ENCODE peak calls at places on chromosomes 12 and 14, in six cellular contexts. X is fibroblast of lung; Q is astrocyte of the cerebellum; P is fibroblast of pulmonary artery; O is CD8-positive, alpha-beta T cell; J is A549. C is an unnamed sample.

GRCh38 chr12:88052686-88053085 is 23.5 kb upstream of the C12orf50 start:
- DNase-seq in X (peak), Q (no peak), P (peak), O (no peak), J (peak), C (no peak)

GRCh38 chr12:26027401-26027800 is 68.9 kb downstream of the RASSF8 start:
- DNase-seq in X (no peak), Q (no peak), P (no peak), O (no peak), J (no peak), C (no peak)

GRCh38 chr14:69315302-69315701 is 55.3 kb downstream of the GALNT16 start:
- DNase-seq in X (no peak), Q (no peak), P (peak), O (no peak), J (peak), C (no peak)

GRCh38 chr12:52754135-52754534 is 23.0 kb downstream of the KRT76 start:
- DNase-seq in X (no peak), Q (no peak), P (no peak), O (no peak), J (no peak), C (no peak)

GRCh38 chr12:107238276-107238675 is 144.9 kb upstream of the CRY1 start:
- DNase-seq in X (peak), Q (no peak), P (peak), O (no peak), J (no peak), C (no peak)

GRCh38 chr14:106141242-106142220 is 615.1 kb downstream of the TMEM121 start:
- DNase-seq in X (no peak), Q (no peak), P (no peak), O (peak), J (peak), C (no peak)

GRCh38 chr12:57229041-57229633 is 374 bp upstream of the SHMT2 start:
- DNase-seq in X (no peak), Q (no peak), P (no peak), O (no peak), J (no peak), C (no peak)

GRCh38 chr12:76422154-76422877 is 74.1 kb upstream of the BBS10 start:
- DNase-seq in X (peak), Q (no peak), P (no peak), O (no peak), J (no peak), C (no peak)

GRCh38 chr14:96698846-96699543 is 98.2 kb upstream of the VRK1 start:
- DNase-seq in X (no peak), Q (no peak), P (no peak), O (no peak), J (no peak), C (no peak)

GRCh38 chr12:82954572-82954971 is 267.9 kb downstream of the TMTC2 start:
- DNase-seq in X (no peak), Q (no peak), P (no peak), O (no peak), J (no peak), C (no peak)

GRCh38 chr12:100826323-100826722 is 31.7 kb downstream of the ANO4 start:
- DNase-seq in X (peak), Q (peak), P (peak), O (no peak), J (peak), C (no peak)

GRCh38 chr12:91662021-91662420 is 479.4 kb upstream of the DCN start:
- DNase-seq in X (peak), Q (peak), P (peak), O (no peak), J (no peak), C (no peak)

GRCh38 chr14:61470261-61470953 is 149.0 kb downstream of the PRKCH start:
- DNase-seq in X (peak), Q (peak), P (peak), O (no peak), J (peak), C (peak)

GRCh38 chr14:61470954-61471279 is 149.5 kb downstream of the PRKCH start:
- DNase-seq in X (no peak), Q (no peak), P (no peak), O (no peak), J (no peak), C (no peak)

GRCh38 chr14:61468063-61468825 is 146.9 kb downstream of the PRKCH start:
- DNase-seq in X (no peak), Q (peak), P (no peak), O (no peak), J (no peak), C (no peak)

GRCh38 chr14:61471297-61471980 is 150.1 kb downstream of the PRKCH start:
- DNase-seq in X (peak), Q (no peak), P (peak), O (no peak), J (no peak), C (no peak)

GRCh38 chr14:61469771-61470170 is 148.4 kb downstream of the PRKCH start:
- DNase-seq in X (no peak), Q (no peak), P (no peak), O (no peak), J (no peak), C (no peak)
- H3K4me3 ChIP-seq in X (no peak), Q (no peak), P (no peak), O (no peak), J (no peak), C (no peak)

DNA sequence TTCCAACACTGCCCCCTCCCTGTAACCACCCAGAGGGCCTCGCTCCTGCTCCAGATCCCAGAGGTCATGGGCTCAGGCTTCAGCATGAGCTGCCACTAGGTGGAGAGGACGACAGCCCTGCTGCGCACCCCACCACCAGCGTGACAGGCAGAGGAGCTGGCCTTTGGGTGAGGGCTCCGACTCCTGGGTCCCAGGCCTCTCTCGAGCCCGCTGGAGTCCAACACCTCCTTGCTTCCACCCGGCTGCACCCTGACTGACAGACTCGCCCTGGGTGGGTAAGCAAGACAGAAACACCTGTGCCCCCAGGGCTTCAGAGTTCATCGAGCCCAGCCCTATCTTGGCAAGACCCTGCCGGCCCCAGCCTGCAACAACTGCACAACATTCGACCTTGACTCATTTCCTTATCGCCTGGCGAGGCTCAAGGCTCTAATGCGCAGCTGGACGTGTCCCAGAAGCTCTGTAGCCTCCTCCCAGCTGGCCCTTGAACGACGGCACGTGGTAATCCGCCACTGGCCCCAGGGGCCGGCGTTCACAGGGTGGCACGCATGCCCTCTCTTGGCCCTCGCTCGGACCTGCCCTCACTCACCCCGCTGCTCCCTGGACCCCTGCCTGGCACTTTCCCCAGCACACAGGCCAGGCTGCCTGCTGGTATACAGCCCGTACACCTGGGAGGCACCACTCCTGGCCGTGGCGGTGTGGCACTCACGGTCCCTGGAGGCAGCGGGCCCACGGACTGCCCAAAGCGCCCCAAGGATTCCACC is 28.0 kb downstream of the VPS37B start:
- DNase-seq in X (no peak), Q (no peak), P (no peak), O (no peak), J (peak), C (no peak)
- TF ChIP-seq CTCF in X (peak), Q (no peak), P (no peak), O (no peak), J (peak), C (no peak)

GRCh38 chr12:68267892-68268396 is 14.5 kb upstream of the IL22 start:
- DNase-seq in X (peak), Q (peak), P (peak), O (no peak), J (no peak), C (peak)
- H3K4me3 ChIP-seq in X (no peak), Q (no peak), P (no peak), O (no peak), J (no peak), C (no peak)

DNA sequence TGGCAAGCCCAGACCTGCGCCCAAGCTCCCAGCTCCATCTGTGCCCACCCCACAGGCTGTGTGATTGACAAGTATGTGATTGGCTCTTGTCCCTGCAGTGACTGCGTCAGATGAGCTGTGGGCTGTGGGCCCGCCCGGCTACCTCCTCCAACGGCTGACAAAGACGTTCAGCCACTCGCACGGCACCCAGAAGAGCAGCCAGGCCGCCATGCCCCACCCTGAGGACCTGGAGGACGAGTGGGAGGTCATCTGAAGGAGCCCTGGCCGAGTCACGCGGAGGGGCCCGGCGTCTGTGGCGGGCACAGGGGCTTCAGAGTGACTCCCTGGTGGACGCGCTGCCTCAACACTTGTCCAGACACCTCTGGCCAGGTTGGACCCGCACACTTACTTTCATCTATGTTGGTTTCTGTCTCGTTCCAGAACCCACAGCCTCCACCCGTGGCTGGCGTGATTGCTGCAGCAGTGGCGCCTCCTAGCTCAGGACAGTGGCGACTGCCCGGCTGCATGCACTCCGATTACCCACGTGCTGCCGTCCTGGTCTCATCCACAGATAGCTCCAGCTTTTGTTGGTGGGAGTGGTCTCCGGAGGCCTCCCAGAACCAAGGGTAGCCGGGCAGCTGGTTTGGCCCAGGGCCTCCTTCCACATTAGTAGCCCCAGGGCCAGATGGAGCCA is 11.4 kb downstream of the ANKRD9 start:
- DNase-seq in X (no peak), Q (no peak), P (no peak), O (no peak), J (peak), C (no peak)
- TF ChIP-seq CTCF in X (peak), Q (peak), P (peak), O (no peak), J (peak), C (peak)